ENCODE peak calls at places on chromosomes 16 and 17, in six cellular contexts. One of them, this sample, is unnamed.

GRCh38 chr16:4780235-4780634 is 7.9 kb downstream of the SEPTIN12 start:
- DNase-seq in A549: peak; percentile 35
- DNase-seq in Caco-2: no peak
- DNase-seq in CD8-positive, alpha-beta T cell: no peak
- DNase-seq in ovary: no peak
- DNase-seq in heart left ventricle: no peak
- DNase-seq in this sample: no peak

GRCh38 chr17:39231587-39232551 is 6.1 kb upstream of the STAC2 start:
- DNase-seq in ovary: no peak
- DNase-seq in heart left ventricle: peak; percentile 39
- DNase-seq in CD8-positive, alpha-beta T cell: peak; percentile 45
- DNase-seq in Caco-2: peak; percentile 50
- DNase-seq in A549: peak; percentile 50
- DNase-seq in this sample: peak; percentile 38

GRCh38 chr17:33949100-33949499 is 306.0 kb upstream of the CCL2 start:
- DNase-seq in Caco-2: peak; percentile 45
- DNase-seq in A549: peak; percentile 42
- DNase-seq in CD8-positive, alpha-beta T cell: no peak
- DNase-seq in heart left ventricle: no peak
- DNase-seq in ovary: no peak
- DNase-seq in this sample: no peak

GRCh38 chr17:8277317-8277716 is 11.2 kb upstream of the RANGRF start:
- DNase-seq in ovary: no peak
- DNase-seq in heart left ventricle: no peak
- DNase-seq in A549: no peak
- DNase-seq in Caco-2: no peak
- DNase-seq in CD8-positive, alpha-beta T cell: no peak
- DNase-seq in this sample: no peak

GRCh38 chr17:77002103-77003045 is 134.2 kb downstream of the MGAT5B start:
- DNase-seq in Caco-2: peak; percentile 92
- DNase-seq in A549: peak; percentile 100
- DNase-seq in heart left ventricle: no peak
- DNase-seq in ovary: no peak
- DNase-seq in CD8-positive, alpha-beta T cell: no peak
- DNase-seq in this sample: no peak

GRCh38 chr17:59760164-59760563 is 52.7 kb downstream of the VMP1 start:
- DNase-seq in ovary: no peak
- DNase-seq in CD8-positive, alpha-beta T cell: no peak
- DNase-seq in Caco-2: no peak
- DNase-seq in heart left ventricle: no peak
- DNase-seq in A549: no peak
- DNase-seq in this sample: no peak

GRCh38 chr16:47519037-47519436 is 57.9 kb downstream of the PHKB start:
- DNase-seq in A549: no peak
- DNase-seq in ovary: no peak
- DNase-seq in heart left ventricle: no peak
- DNase-seq in Caco-2: no peak
- DNase-seq in CD8-positive, alpha-beta T cell: no peak
- DNase-seq in this sample: no peak

GRCh38 chr17:8602679-8603078 is 27.8 kb downstream of the MYH10 start:
- DNase-seq in ovary: no peak
- DNase-seq in heart left ventricle: no peak
- DNase-seq in CD8-positive, alpha-beta T cell: no peak
- DNase-seq in A549: no peak
- DNase-seq in Caco-2: no peak
- DNase-seq in this sample: no peak

GRCh38 chr16:31897283-31897682 is 23.7 kb downstream of the ZNF267 start:
- DNase-seq in CD8-positive, alpha-beta T cell: no peak
- DNase-seq in Caco-2: no peak
- DNase-seq in heart left ventricle: no peak
- DNase-seq in ovary: no peak
- DNase-seq in A549: no peak
- DNase-seq in this sample: no peak

GRCh38 chr16:11056090-11056988 is 112.0 kb downstream of the CLEC16A start:
- DNase-seq in ovary: no peak
- DNase-seq in Caco-2: no peak
- DNase-seq in heart left ventricle: no peak
- DNase-seq in A549: no peak
- DNase-seq in CD8-positive, alpha-beta T cell: no peak
- DNase-seq in this sample: no peak

GRCh38 chr17:266701-267656 is 85.5 kb upstream of the DOC2B start:
- DNase-seq in A549: no peak
- DNase-seq in CD8-positive, alpha-beta T cell: no peak
- DNase-seq in Caco-2: no peak
- DNase-seq in heart left ventricle: peak; percentile 74
- DNase-seq in ovary: peak; percentile 12
- DNase-seq in this sample: no peak

GRCh38 chr17:6570731-6571465 is 14.5 kb upstream of the PITPNM3 start:
- DNase-seq in heart left ventricle: no peak
- DNase-seq in ovary: no peak
- DNase-seq in CD8-positive, alpha-beta T cell: no peak
- DNase-seq in Caco-2: no peak
- DNase-seq in A549: no peak
- DNase-seq in this sample: no peak

GRCh38 chr17:45743626-45744326 is 40.3 kb upstream of the CRHR1 start:
- DNase-seq in ovary: no peak
- DNase-seq in Caco-2: no peak
- DNase-seq in CD8-positive, alpha-beta T cell: no peak
- DNase-seq in heart left ventricle: no peak
- DNase-seq in A549: no peak
- DNase-seq in this sample: no peak

GRCh38 chr16:4465977-4466779 is 8.2 kb downstream of the NMRAL1 start:
- DNase-seq in ovary: no peak
- DNase-seq in CD8-positive, alpha-beta T cell: peak; percentile 47
- DNase-seq in heart left ventricle: peak; percentile 78
- DNase-seq in A549: no peak
- DNase-seq in Caco-2: no peak
- DNase-seq in this sample: peak; percentile 52

GRCh38 chr17:16870253-16871245 is 101.4 kb downstream of the TNFRSF13B start:
- DNase-seq in CD8-positive, alpha-beta T cell: no peak
- DNase-seq in heart left ventricle: no peak
- DNase-seq in A549: no peak
- DNase-seq in ovary: no peak
- DNase-seq in Caco-2: no peak
- DNase-seq in this sample: no peak

GRCh38 chr17:46769531-46770438 is 48.7 kb downstream of the WNT3 start:
- DNase-seq in A549: no peak
- DNase-seq in CD8-positive, alpha-beta T cell: no peak
- DNase-seq in Caco-2: no peak
- DNase-seq in heart left ventricle: no peak
- DNase-seq in ovary: peak; percentile 33
- DNase-seq in this sample: no peak

GRCh38 chr17:76585048-76585648 is 512 bp downstream of the ST6GALNAC2 start:
- DNase-seq in ovary: peak; percentile 44
- DNase-seq in A549: no peak
- DNase-seq in CD8-positive, alpha-beta T cell: no peak
- DNase-seq in heart left ventricle: no peak
- DNase-seq in Caco-2: no peak
- DNase-seq in this sample: no peak

DNA sequence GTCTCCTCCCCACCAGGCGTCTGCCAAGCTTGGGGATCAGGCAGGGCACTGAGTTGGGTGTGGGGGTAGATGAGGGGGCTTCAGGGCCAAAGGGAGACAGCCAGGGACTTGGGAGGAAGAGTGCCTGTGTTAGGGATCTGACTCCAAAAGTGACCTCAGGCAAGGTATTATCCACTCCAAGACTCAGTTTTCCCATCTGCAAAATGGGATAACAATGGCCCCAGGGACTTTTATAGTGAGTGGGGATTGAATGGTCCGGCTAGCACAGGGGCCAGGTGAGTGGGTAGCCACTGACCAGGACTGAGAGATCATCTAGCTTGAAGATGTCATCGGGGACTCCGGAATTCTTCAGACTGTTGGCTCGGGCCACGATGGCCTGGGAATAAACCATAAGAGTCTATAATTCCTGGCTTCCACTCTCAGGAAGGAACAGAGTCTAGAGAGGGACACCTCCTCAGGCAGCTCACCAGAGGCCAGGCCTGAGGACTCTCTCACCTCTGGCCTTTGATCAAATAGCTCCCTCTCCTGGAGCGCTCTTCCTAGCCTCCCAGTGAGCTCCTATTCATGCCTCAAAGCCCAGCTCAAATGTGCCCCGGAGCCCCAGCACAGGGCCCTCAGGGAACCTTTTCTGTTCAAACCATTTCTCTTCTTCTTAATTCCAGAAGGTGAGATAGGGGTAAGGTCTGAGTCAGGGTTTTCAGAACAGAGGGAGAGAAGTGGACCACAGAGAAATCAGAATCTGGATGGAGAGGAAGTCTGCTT is 3.5 kb downstream of the FLII start:
- DNase-seq in heart left ventricle: no peak
- DNase-seq in ovary: no peak
- DNase-seq in A549: no peak
- DNase-seq in Caco-2: no peak
- DNase-seq in CD8-positive, alpha-beta T cell: no peak
- DNase-seq in this sample: no peak
- TF ChIP-seq CTCF in heart left ventricle: no peak
- TF ChIP-seq CTCF in ovary: no peak
- TF ChIP-seq CTCF in A549: no peak
- TF ChIP-seq CTCF in Caco-2: no peak
- TF ChIP-seq CTCF in CD8-positive, alpha-beta T cell: no peak
- TF ChIP-seq CTCF in this sample: no peak

DNA sequence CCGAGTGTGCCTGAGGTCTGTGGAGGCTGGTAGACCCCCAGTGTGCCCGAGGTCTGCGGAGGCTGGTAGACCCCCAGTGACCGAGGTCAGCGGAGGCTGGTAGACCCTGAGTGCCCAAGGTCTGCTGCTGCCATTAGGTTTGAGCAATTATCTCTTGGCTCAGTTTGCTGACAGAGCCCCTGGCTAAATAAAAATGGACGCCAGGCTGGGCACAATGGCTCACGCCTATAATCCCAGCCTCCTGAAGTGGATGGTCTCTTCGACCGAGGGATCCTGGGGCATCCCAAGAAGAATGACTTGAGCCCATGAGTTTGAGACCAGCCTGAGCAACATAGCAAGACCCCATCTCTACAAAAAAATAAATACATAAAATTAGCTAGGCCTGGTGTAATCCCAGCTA is 98.7 kb upstream of the ZNF469 start:
- DNase-seq in ovary: no peak
- DNase-seq in Caco-2: no peak
- DNase-seq in CD8-positive, alpha-beta T cell: no peak
- DNase-seq in heart left ventricle: no peak
- DNase-seq in A549: no peak
- DNase-seq in this sample: no peak
- H3K9me3 ChIP-seq in ovary: peaks cover 5% of the 10 kb centered on the region
- H3K9me3 ChIP-seq in Caco-2: peaks cover 31% of the 10 kb centered on the region
- H3K9me3 ChIP-seq in CD8-positive, alpha-beta T cell: no peaks in the 10 kb centered on the region
- H3K9me3 ChIP-seq in heart left ventricle: no peaks in the 10 kb centered on the region
- H3K9me3 ChIP-seq in A549: peaks cover 51% of the 10 kb centered on the region
- H3K9me3 ChIP-seq in this sample: peaks cover 26% of the 10 kb centered on the region

DNA sequence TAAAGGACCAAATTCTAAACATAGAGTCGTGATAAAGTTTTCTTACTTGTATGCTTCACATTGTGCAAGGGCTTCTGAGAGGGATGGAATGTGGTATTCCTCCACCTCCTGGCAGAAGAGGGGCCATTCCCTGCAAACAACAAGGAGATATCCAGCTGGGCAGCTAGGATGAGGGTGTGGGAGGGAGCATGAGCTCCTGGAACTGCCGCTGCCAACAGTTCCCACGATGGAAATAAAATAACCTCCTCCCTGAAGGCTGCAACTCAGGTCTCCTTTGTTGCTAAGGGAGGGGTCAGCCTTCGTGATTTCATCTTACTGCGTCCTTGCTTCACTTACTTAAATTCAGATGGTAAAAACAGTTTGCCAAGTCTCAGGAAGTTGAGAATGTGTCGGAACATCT is 15.6 kb downstream of the PLEKHG4 start:
- DNase-seq in A549: no peak
- DNase-seq in ovary: no peak
- DNase-seq in heart left ventricle: no peak
- DNase-seq in Caco-2: no peak
- DNase-seq in CD8-positive, alpha-beta T cell: no peak
- DNase-seq in this sample: no peak
- TF ChIP-seq CTCF in A549: no peak
- TF ChIP-seq CTCF in ovary: no peak
- TF ChIP-seq CTCF in heart left ventricle: no peak
- TF ChIP-seq CTCF in Caco-2: no peak
- TF ChIP-seq CTCF in CD8-positive, alpha-beta T cell: no peak
- TF ChIP-seq CTCF in this sample: no peak

DNA sequence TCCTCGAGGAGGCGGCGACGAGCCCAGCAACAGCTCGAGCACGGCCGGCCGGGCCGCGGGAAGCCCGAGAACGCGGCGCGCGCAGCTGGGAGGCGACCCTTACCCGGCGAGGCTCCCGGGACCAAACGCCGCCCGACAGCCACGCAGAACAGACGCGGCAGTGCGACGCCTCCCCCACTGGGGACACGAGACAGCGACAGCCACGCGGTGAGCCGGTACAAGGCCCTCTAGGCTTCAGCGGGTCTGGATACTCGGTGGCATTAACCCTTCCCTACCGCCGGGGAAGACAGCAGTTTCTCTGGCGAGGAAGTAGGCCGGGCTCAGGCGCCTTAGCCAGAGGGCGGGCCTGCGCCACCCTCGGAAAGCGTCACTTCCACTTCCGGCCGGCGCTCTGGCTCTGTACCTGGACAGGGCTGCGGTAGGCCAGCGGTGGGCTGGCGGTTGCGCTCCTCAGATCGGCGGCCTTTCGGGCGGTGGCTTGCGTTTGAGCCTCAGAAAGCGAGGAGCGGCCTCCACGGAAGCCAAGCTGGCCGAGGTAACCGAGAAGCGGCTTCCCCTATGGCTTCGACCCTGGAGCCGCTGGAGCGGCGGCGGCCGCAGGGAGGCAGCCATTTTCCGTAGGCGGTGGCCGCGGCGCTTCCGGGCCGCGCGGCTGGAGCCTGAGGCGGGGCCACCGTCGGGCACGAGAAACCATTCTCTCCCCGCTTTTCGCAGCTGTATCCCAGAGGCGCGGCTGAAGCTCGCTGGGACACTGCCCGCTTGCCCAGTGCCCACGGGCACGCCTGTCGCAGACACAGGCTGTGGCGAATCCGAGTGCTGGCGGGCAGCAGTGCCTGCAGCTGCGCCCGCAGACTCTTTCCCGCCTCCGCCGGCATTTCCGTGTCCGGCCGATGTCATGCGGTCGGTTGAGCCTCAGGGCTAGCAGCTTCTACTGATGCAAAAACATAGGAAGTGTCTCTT is at the start of the genes TIGD7 and ZNF75A:
- DNase-seq in A549: peak; percentile 95
- DNase-seq in CD8-positive, alpha-beta T cell: peak; percentile 67
- DNase-seq in heart left ventricle: peak; percentile 90
- DNase-seq in ovary: peak; percentile 86
- DNase-seq in Caco-2: peak; percentile 83
- DNase-seq in this sample: peak; percentile 82
- H3K9me3 ChIP-seq in A549: peaks cover 92% of the 10 kb centered on the region
- H3K9me3 ChIP-seq in CD8-positive, alpha-beta T cell: peaks cover 21% of the 10 kb centered on the region
- H3K9me3 ChIP-seq in heart left ventricle: no peaks in the 10 kb centered on the region
- H3K9me3 ChIP-seq in ovary: no peaks in the 10 kb centered on the region
- H3K9me3 ChIP-seq in Caco-2: no peaks in the 10 kb centered on the region
- H3K9me3 ChIP-seq in this sample: peaks cover 43% of the 10 kb centered on the region